ENCODE peak calls at places on chromosomes 13 and 19, in six cellular contexts. J is fibroblast of lung, A is GM23248, D is neuronal stem cell, O is K562, C is IMR-90. V is an unnamed sample.

GRCh38 chr13:50080158-50080855 is 65.1 kb downstream of the KCNRG start:
- DNase-seq in J (peak; percentile 65), A (peak; percentile 64), D (peak; percentile 11), O (peak; percentile 48), C (peak; percentile 52), V (no peak)

GRCh38 chr19:36973021-36973843 is 57.1 kb downstream of the ZNF568 start:
- DNase-seq in J (peak; percentile 76), A (peak; percentile 91), D (peak; percentile 55), O (peak; percentile 9), C (peak; percentile 50), V (peak; percentile 7)

GRCh38 chr19:43395561-43395960 is 19.1 kb upstream of the TEX101 start:
- DNase-seq in J (no peak), A (no peak), D (no peak), O (no peak), C (no peak), V (no peak)

GRCh38 chr13:79986890-79987289 is 354.0 kb downstream of the SPRY2 start:
- DNase-seq in J (no peak), A (no peak), D (no peak), O (no peak), C (no peak), V (no peak)

GRCh38 chr19:10424011-10424637 is 3.8 kb downstream of the PDE4A start:
- DNase-seq in J (peak; percentile 61), A (peak; percentile 82), D (peak; percentile 84), O (peak; percentile 92), C (peak; percentile 68), V (no peak)

GRCh38 chr13:30806784-30807183 is 71.4 kb downstream of the ALOX5AP start:
- DNase-seq in J (peak; percentile 82), A (peak; percentile 90), D (no peak), O (no peak), C (peak; percentile 88), V (no peak)

GRCh38 chr13:77896977-77897376 is 21.7 kb downstream of the EDNRB start:
- DNase-seq in J (no peak), A (peak; percentile 70), D (no peak), O (no peak), C (no peak), V (no peak)

GRCh38 chr19:37007587-37008220 is 70.5 kb upstream of the ZNF420 start:
- DNase-seq in J (peak; percentile 71), A (peak; percentile 12), D (no peak), O (peak; percentile 36), C (no peak), V (no peak)

GRCh38 chr19:23802290-23802689 is 43.6 kb upstream of the ZNF681 start:
- DNase-seq in J (no peak), A (no peak), D (no peak), O (no peak), C (no peak), V (no peak)

GRCh38 chr13:32530841-32531253 is 7.7 kb downstream of the N4BP2L2 start:
- DNase-seq in J (peak; percentile 87), A (peak; percentile 67), D (no peak), O (no peak), C (peak; percentile 83), V (no peak)

GRCh38 chr13:114259974-114260373 is 21.4 kb upstream of the UPF3A start:
- DNase-seq in J (no peak), A (no peak), D (no peak), O (no peak), C (no peak), V (no peak)

GRCh38 chr13:103539265-103539664 is 473.0 kb upstream of the SLC10A2 start:
- DNase-seq in J (no peak), A (no peak), D (peak; percentile 48), O (no peak), C (no peak), V (no peak)

GRCh38 chr19:39411832-39412099 is 703 bp upstream of the PLEKHG2 start:
- DNase-seq in J (peak; percentile 96), A (peak; percentile 96), D (peak; percentile 89), O (peak; percentile 94), C (peak; percentile 92), V (no peak)

GRCh38 chr19:3511506-3512251 is 5.6 kb downstream of the FZR1 start:
- DNase-seq in J (no peak), A (no peak), D (no peak), O (no peak), C (no peak), V (no peak)

GRCh38 chr13:25371608-25372274 is at the start of gene ATP8A2:
- DNase-seq in J (no peak), A (peak; percentile 21), D (peak; percentile 33), O (peak; percentile 24), C (no peak), V (no peak)

GRCh38 chr19:8396563-8397203 is 6.5 kb downstream of the RAB11B start:
- DNase-seq in J (peak; percentile 53), A (peak; percentile 77), D (no peak), O (peak; percentile 91), C (peak; percentile 39), V (no peak)

GRCh38 chr13:91704398-91704797 is 306.0 kb downstream of the GPC5 start:
- DNase-seq in J (no peak), A (no peak), D (no peak), O (no peak), C (no peak), V (no peak)

GRCh38 chr19:46818812-46819211 is 30.4 kb upstream of the SLC1A5 start:
- DNase-seq in J (peak; percentile 38), A (peak; percentile 17), D (no peak), O (peak; percentile 58), C (peak; percentile 33), V (no peak)

GRCh38 chr13:45393941-45394570 is 24.1 kb downstream of the SLC25A30 start:
- DNase-seq in J (peak; percentile 56), A (peak; percentile 57), D (peak; percentile 48), O (peak; percentile 68), C (peak; percentile 54), V (no peak)

GRCh38 chr13:77176350-77176749 is 149.4 kb upstream of the FBXL3 start:
- DNase-seq in J (peak; percentile 32), A (peak; percentile 29), D (no peak), O (peak; percentile 3), C (peak; percentile 89), V (no peak)

GRCh38 chr19:5141278-5141925 is 172.5 kb downstream of the KDM4B start:
- DNase-seq in J (no peak), A (peak; percentile 36), D (no peak), O (no peak), C (peak; percentile 45), V (no peak)

GRCh38 chr13:102440259-102440936 is 38.5 kb upstream of the FGF14 start:
- DNase-seq in J (no peak), A (no peak), D (no peak), O (no peak), C (no peak), V (peak; percentile 19)

GRCh38 chr19:13143135-13143534 is 7.0 kb downstream of the STX10 start:
- DNase-seq in J (peak; percentile 93), A (peak; percentile 73), D (no peak), O (peak; percentile 58), C (peak; percentile 82), V (no peak)

GRCh38 chr19:57438925-57439324 is 3.8 kb downstream of the ZNF749 start:
- DNase-seq in J (no peak), A (no peak), D (no peak), O (no peak), C (no peak), V (no peak)

GRCh38 chr13:45369116-45369515 is 28.1 kb upstream of the TPT1 start:
- DNase-seq in J (no peak), A (no peak), D (no peak), O (no peak), C (no peak), V (no peak)

GRCh38 chr13:48864100-48864499 is 111.6 kb upstream of the FNDC3A start:
- DNase-seq in J (no peak), A (no peak), D (no peak), O (no peak), C (no peak), V (no peak)

GRCh38 chr19:47695533-47696262 is 17.5 kb upstream of the EHD2 start:
- DNase-seq in J (no peak), A (no peak), D (no peak), O (no peak), C (no peak), V (no peak)

GRCh38 chr13:71316964-71317363 is 550.0 kb downstream of the DACH1 start:
- DNase-seq in J (no peak), A (no peak), D (no peak), O (no peak), C (no peak), V (no peak)

DNA sequence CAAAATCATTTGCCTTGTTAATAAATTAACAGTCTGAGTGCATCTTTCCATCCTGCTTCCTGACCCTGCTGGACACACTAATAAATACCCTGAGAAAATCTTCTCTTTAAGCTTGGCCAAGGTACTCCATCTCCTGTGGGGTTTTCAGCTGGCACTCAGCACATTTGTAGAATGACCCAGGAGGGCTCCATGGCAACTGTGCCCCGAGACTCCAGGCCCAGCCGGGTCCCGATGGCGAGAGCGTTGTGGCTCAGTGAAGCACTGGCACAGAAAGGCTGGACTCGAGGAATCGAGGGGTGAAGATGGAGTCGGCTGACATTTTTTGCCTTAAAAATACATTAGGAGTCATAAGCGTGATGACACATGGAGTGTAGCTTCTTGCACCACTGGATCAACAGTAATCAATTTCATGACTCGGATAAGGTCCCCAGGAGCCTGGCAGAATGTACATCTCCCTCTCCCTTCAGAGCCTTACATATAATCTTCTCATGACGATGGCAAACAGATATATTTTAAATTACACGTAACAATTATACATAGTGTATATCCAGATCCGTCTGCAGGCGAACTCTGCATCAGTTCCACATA is 85.4 kb downstream of the SLC7A1 start:
- DNase-seq in J (no peak), A (peak; percentile 88), D (no peak), O (no peak), C (peak; percentile 57), V (no peak)
- H3K9ac ChIP-seq in J (no peak overlapping the region), A (peak overlapping the region; percentile 56), D (no peak overlapping the region), O (no peak overlapping the region), C (no peak overlapping the region), V (no peak overlapping the region)

GRCh38 chr13:47592256-47592655 is 408.8 kb downstream of the SUCLA2 start:
- DNase-seq in J (no peak), A (no peak), D (no peak), O (no peak), C (no peak), V (no peak)
- H3K4me2 ChIP-seq in J (no peak overlapping the region), A (no peak overlapping the region), D (no peak overlapping the region), O (no peak overlapping the region), C (no peak overlapping the region), V (no peak overlapping the region)

GRCh38 chr13:64746845-64747244 is 2483.3 kb downstream of the PCDH9 start:
- DNase-seq in J (no peak), A (no peak), D (no peak), O (no peak), C (no peak), V (no peak)

GRCh38 chr13:64753606-64754005 is 2476.5 kb downstream of the PCDH9 start:
- DNase-seq in J (peak; percentile 44), A (peak; percentile 54), D (no peak), O (no peak), C (peak; percentile 51), V (no peak)

GRCh38 chr13:64749301-64749700 is 2480.8 kb downstream of the PCDH9 start:
- DNase-seq in J (no peak), A (no peak), D (no peak), O (no peak), C (no peak), V (no peak)
- H2AFZ ChIP-seq in J (no peak overlapping the region), A (no peak overlapping the region), D (no peak overlapping the region), O (no peak overlapping the region), C (no peak overlapping the region), V (no peak overlapping the region)

GRCh38 chr13:35854286-35854685 is 276.9 kb downstream of the DCLK1 start:
- DNase-seq in J (no peak), A (no peak), D (no peak), O (no peak), C (no peak), V (no peak)
- H3K9ac ChIP-seq in J (no peak overlapping the region), A (no peak overlapping the region), D (no peak overlapping the region), O (no peak overlapping the region), C (no peak overlapping the region), V (no peak overlapping the region)

GRCh38 chr19:18393836-18394235 is 3.6 kb downstream of the LRRC25 start:
- DNase-seq in J (no peak), A (no peak), D (no peak), O (no peak), C (no peak), V (no peak)
- H3K4me2 ChIP-seq in J (no peak overlapping the region), A (no peak overlapping the region), D (no peak overlapping the region), O (no peak overlapping the region), C (no peak overlapping the region), V (no peak overlapping the region)

V was measured in keratinocyte.